ENCODE peak calls at places on chromosomes 5 and 9, in ten cellular contexts. R is ovary, F is endothelial cell of umbilical vein, U is MM.1S, C is Peyer's patch, E is WERI-Rb-1, I is IMR-90, G is spleen, Y is dorsolateral prefrontal cortex, D is GM23338. N is an unnamed sample.

GRCh38 chr5:25006734-25007133 is 362.0 kb upstream of the CDH10 start:
- DNase-seq in R (no peak), F (no peak), U (peak), C (no peak), E (peak), I (no peak), G (no peak), Y (no peak), D (peak), N (no peak)

GRCh38 chr9:134698587-134699342 is 57.2 kb downstream of the COL5A1 start:
- DNase-seq in R (peak), F (peak), U (peak), C (peak), E (peak), I (peak), G (peak), Y (peak), D (peak), N (peak)

GRCh38 chr9:27749838-27750237 is 176.6 kb upstream of the C9orf72 start:
- DNase-seq in R (no peak), F (no peak), U (no peak), C (no peak), E (no peak), I (no peak), G (no peak), Y (peak), D (peak), N (no peak)

GRCh38 chr5:141694479-141694878 is 12.4 kb upstream of the ARAP3 start:
- DNase-seq in R (no peak), F (no peak), U (peak), C (no peak), E (no peak), I (no peak), G (no peak), Y (no peak), D (no peak), N (no peak)

GRCh38 chr9:137760426-137760825 is 117.2 kb upstream of the CACNA1B start:
- DNase-seq in R (peak), F (no peak), U (no peak), C (peak), E (no peak), I (peak), G (peak), Y (no peak), D (no peak), N (no peak)

GRCh38 chr5:81856948-81857928 is 106.3 kb upstream of the SSBP2 start:
- DNase-seq in R (peak), F (peak), U (peak), C (peak), E (peak), I (no peak), G (peak), Y (peak), D (peak), N (peak)

GRCh38 chr5:17056056-17056690 is 120.1 kb upstream of the MYO10 start:
- DNase-seq in R (no peak), F (peak), U (no peak), C (no peak), E (no peak), I (no peak), G (no peak), Y (no peak), D (peak), N (no peak)

GRCh38 chr5:119743927-119744326 is 114.6 kb downstream of the FAM170A start:
- DNase-seq in R (no peak), F (no peak), U (peak), C (no peak), E (peak), I (peak), G (no peak), Y (no peak), D (peak), N (no peak)

GRCh38 chr9:92514635-92515034 is 21.2 kb downstream of the ECM2 start:
- DNase-seq in R (no peak), F (no peak), U (no peak), C (no peak), E (no peak), I (no peak), G (no peak), Y (no peak), D (no peak), N (no peak)

GRCh38 chr9:113580041-113580953 is 116.8 kb downstream of the RGS3 start:
- DNase-seq in R (no peak), F (peak), U (peak), C (peak), E (no peak), I (peak), G (peak), Y (peak), D (no peak), N (peak)

GRCh38 chr9:133090187-133090586 is 28.4 kb downstream of the CEL start:
- DNase-seq in R (no peak), F (no peak), U (no peak), C (no peak), E (peak), I (no peak), G (no peak), Y (no peak), D (no peak), N (no peak)

GRCh38 chr5:93572101-93572772 is 8.8 kb downstream of the NR2F1-AS1 start:
- DNase-seq in R (no peak), F (no peak), U (no peak), C (no peak), E (no peak), I (no peak), G (no peak), Y (no peak), D (peak), N (no peak)

GRCh38 chr9:37026085-37026935 is 7.8 kb downstream of the PAX5 start:
- DNase-seq in R (no peak), F (no peak), U (no peak), C (no peak), E (peak), I (no peak), G (peak), Y (no peak), D (peak), N (no peak)

GRCh38 chr5:163437011-163437308 is 435 bp upstream of the CCNG1 start:
- DNase-seq in R (no peak), F (no peak), U (no peak), C (no peak), E (no peak), I (no peak), G (no peak), Y (no peak), D (no peak), N (no peak)

GRCh38 chr5:150510460-150511263 is 2.7 kb downstream of the NDST1 start:
- DNase-seq in R (no peak), F (no peak), U (no peak), C (peak), E (no peak), I (no peak), G (no peak), Y (no peak), D (peak), N (peak)

GRCh38 chr9:131851414-131851813 is 111.5 kb upstream of the RAPGEF1 start:
- DNase-seq in R (no peak), F (no peak), U (no peak), C (no peak), E (no peak), I (no peak), G (no peak), Y (no peak), D (no peak), N (no peak)

DNA sequence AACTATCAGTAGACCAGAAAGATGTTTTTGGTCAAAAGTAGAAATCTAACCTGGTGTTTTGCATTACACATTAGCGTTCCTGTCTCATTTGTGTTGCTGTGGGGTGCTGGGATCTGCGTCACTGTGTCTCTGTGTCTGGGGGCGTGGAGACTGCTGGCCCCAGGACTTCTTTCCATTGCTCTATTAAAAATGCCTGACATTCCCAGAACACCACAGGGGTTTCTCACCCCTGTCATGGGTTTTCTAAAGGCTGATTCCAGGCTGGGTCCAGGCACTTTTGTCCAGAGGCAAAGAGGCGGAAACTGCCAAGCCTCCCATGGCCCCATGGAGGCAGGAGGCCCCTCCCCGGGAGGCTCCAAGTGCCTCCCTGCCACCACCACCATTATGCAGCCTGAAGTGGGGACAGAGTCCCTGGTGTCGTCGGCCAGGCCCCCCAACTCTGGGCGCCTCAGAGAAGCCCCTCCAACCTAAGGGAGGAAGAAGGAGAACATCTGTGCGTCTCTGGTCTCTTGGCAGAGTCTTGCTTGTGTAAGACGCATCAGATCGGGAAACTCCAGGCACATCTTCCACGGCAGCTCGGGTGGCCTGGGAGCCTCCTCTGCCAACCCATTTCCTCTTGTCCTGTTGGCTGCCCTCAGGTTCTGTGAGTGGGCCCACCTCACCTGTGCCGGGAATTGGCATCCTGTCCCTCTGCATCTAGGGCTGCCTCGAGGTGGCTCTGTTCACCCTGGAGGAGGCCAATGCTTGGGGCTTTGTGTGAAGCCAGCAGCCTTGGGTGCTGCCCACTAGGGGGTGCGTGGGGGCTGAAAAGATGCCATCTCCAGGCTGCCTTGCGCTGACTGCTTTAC is 13.8 kb upstream of the PLEKHG4B start:
- DNase-seq in R (no peak), F (no peak), U (peak), C (peak), E (peak), I (peak), G (peak), Y (no peak), D (peak), N (no peak)
- TF ChIP-seq CTCF in R (no peak), F (peak), U (peak), C (no peak), E (peak), I (peak), G (no peak), Y (no peak), D (peak), N (no peak)

DNA sequence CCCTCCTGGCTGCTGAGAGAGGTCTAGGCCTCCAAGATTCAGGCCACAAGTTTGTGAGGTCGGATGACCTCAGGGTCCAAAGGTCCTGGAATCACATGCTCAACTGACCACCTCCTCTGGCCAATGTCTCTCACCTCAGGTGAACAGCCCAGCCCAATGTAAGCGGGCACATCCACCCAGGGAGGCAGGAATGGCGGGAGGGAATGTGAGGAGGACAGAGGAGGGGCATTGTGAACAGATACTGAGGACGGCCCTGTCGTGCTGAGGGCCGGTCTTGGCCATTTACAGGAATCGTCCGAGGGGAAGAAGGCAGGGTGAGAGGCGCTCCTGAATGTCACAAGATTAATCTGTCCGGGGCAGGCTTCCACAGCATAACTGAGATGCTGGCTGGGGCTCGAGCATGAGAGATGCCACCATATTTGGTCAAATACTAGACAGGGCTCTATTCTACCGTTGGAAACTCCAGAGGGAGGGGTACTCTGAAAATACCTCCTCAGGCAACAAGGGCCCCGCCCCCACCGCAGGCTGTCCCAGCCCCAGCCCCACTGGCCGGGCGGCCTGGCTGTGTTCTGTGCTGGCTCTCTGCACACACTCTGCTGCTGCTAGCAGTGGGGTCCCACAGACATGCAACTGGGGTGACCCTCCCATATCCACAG is 1.5 kb upstream of the IL17B start:
- DNase-seq in R (peak), F (no peak), U (no peak), C (no peak), E (no peak), I (no peak), G (no peak), Y (no peak), D (no peak), N (no peak)
- H3K27ac ChIP-seq in R (peak), F (no peak), U (no peak), C (peak), E (no peak), I (peak), G (peak), Y (no peak), D (no peak), N (no peak)

GRCh38 chr5:169300468-169301385 is at the start of gene SLIT3:
- DNase-seq in R (peak), F (peak), U (no peak), C (peak), E (no peak), I (peak), G (peak), Y (peak), D (peak), N (no peak)
- TF ChIP-seq CTCF in R (no peak), F (no peak), U (no peak), C (no peak), E (no peak), I (no peak), G (no peak), Y (no peak), D (peak), N (no peak)

GRCh38 chr9:16126042-16126441 is 573.2 kb downstream of the CCDC171 start:
- DNase-seq in R (no peak), F (no peak), U (no peak), C (no peak), E (no peak), I (peak), G (no peak), Y (no peak), D (no peak), N (no peak)

GRCh38 chr9:16128003-16128402 is 575.2 kb downstream of the CCDC171 start:
- DNase-seq in R (no peak), F (no peak), U (no peak), C (no peak), E (no peak), I (no peak), G (no peak), Y (no peak), D (no peak), N (no peak)

GRCh38 chr9:16121168-16121567 is 568.3 kb downstream of the CCDC171 start:
- DNase-seq in R (no peak), F (no peak), U (no peak), C (no peak), E (no peak), I (no peak), G (no peak), Y (no peak), D (no peak), N (no peak)

GRCh38 chr9:16121593-16121992 is 568.8 kb downstream of the CCDC171 start:
- DNase-seq in R (no peak), F (no peak), U (no peak), C (no peak), E (no peak), I (peak), G (no peak), Y (no peak), D (no peak), N (no peak)

DNA sequence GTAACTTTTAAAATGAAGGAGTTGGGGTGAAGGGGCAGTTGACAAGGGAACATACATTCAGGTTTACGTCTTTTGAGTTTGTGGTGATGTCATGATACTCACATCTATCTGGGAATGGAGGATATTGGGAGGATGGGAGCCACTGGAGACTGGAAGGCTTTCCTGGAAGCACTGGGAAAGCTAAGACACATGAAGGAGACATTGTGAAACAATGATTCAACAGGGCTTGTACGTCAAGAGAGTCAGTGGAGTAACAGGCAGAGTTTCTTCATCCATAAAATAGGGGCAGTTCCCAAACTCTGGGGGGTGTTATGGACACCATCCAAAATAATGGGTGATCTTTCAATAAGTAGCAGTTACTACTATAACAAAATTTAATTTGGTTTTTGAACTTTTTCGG is 572.8 kb downstream of the CCDC171 start:
- DNase-seq in R (no peak), F (no peak), U (no peak), C (no peak), E (no peak), I (peak), G (no peak), Y (no peak), D (no peak), N (no peak)
- H3K27ac ChIP-seq in R (no peak), F (no peak), U (no peak), C (no peak), E (no peak), I (no peak), G (no peak), Y (no peak), D (no peak), N (no peak)

DNA sequence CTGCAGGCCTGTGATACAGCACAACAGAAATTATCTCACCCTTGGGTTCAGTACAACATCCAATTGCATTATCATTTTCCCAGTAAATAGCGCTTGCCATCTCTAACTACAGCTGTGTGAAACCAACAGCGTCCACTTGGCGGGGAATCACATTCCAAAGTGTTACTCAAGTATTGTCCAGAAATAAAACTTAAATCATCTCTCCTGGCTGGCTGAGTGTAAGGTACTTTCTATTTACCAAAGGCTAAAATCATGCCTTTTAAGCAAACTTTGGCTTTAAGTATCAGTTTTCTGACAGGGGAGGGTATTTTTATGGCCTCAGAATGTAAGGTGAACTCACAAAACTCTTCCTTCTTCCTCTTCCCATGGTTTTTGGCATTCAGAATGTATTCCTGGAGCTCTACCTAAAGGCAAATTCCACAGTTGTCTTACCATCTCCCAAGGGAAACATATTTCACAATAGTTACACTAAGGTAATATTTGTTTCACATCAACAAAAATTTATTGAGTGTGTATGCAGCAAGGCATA is 205.6 kb upstream of the MPDZ start:
- DNase-seq in R (peak), F (no peak), U (no peak), C (peak), E (no peak), I (peak), G (no peak), Y (no peak), D (no peak), N (no peak)
- TF ChIP-seq CTCF in R (peak), F (no peak), U (no peak), C (no peak), E (no peak), I (no peak), G (no peak), Y (no peak), D (no peak), N (no peak)

GRCh38 chr5:64972591-64972990 is 203.9 kb downstream of the CWC27 start:
- DNase-seq in R (no peak), F (peak), U (no peak), C (no peak), E (no peak), I (peak), G (no peak), Y (no peak), D (no peak), N (no peak)
- H3K27ac ChIP-seq in R (no peak), F (no peak), U (no peak), C (no peak), E (no peak), I (no peak), G (no peak), Y (no peak), D (no peak), N (no peak)

GRCh38 chr5:77518304-77518703 is 26.2 kb upstream of the WDR41 start:
- DNase-seq in R (no peak), F (peak), U (peak), C (no peak), E (no peak), I (peak), G (no peak), Y (no peak), D (peak), N (no peak)
- TF ChIP-seq CTCF in R (no peak), F (no peak), U (peak), C (peak), E (no peak), I (peak), G (no peak), Y (no peak), D (peak), N (peak)